ENCODE peak calls at places on chromosomes 16 and 17, in six cellular contexts. E, R, L, F, C and G are unnamed samples.

GRCh38 chr16:71311553-71312158 is 22.5 kb upstream of the CMTR2 start:
- DNase-seq in E (peak; percentile 5), R (peak; percentile 74), L (peak; percentile 23), F (peak; percentile 80), C (peak; percentile 54), G (peak; percentile 75)

GRCh38 chr17:42779942-42780815 is at the start of gene WNK4:
- DNase-seq in E (no peak), R (peak; percentile 61), L (peak; percentile 31), F (peak; percentile 42), C (peak; percentile 15), G (peak; percentile 79)

GRCh38 chr17:8696951-8697745 is 47.5 kb downstream of the CCDC42 start:
- DNase-seq in E (peak; percentile 94), R (peak; percentile 94), L (peak; percentile 74), F (no peak), C (peak; percentile 88), G (peak; percentile 63)

GRCh38 chr17:521168-521525 is 168.5 kb upstream of the RPH3AL start:
- DNase-seq in E (peak; percentile 18), R (no peak), L (no peak), F (no peak), C (no peak), G (no peak)

GRCh38 chr17:64252831-64253230 is 10.2 kb downstream of the TEX2 start:
- DNase-seq in E (peak; percentile 30), R (peak; percentile 30), L (no peak), F (no peak), C (peak; percentile 81), G (no peak)

GRCh38 chr16:4677994-4678393 is 15.4 kb upstream of the NUDT16L1 start:
- DNase-seq in E (no peak), R (no peak), L (no peak), F (no peak), C (no peak), G (no peak)

GRCh38 chr16:876041-876335 is 75.5 kb upstream of the GNG13 start:
- DNase-seq in E (no peak), R (no peak), L (no peak), F (no peak), C (no peak), G (no peak)

GRCh38 chr16:82580293-82580900 is 46.4 kb upstream of the CDH13 start:
- DNase-seq in E (no peak), R (peak; percentile 40), L (no peak), F (no peak), C (no peak), G (no peak)

GRCh38 chr16:8943001-8943763 is 20.5 kb downstream of the USP7 start:
- DNase-seq in E (no peak), R (peak; percentile 25), L (no peak), F (no peak), C (no peak), G (no peak)

GRCh38 chr17:46044286-46044928 is 45.4 kb downstream of the STH start:
- DNase-seq in E (peak; percentile 87), R (peak; percentile 94), L (peak; percentile 88), F (peak; percentile 58), C (peak; percentile 82), G (peak; percentile 76)

GRCh38 chr17:36608794-36609497 is 7.6 kb downstream of the MRM1 start:
- DNase-seq in E (peak; percentile 66), R (peak; percentile 78), L (peak; percentile 70), F (no peak), C (peak; percentile 22), G (peak; percentile 79)
- H3K9ac ChIP-seq in E (no peak overlapping the region), R (no peak overlapping the region), L (peak overlapping the region; percentile 39), F (no peak overlapping the region), C (no peak overlapping the region), G (no peak overlapping the region)

GRCh38 chr17:48100591-48101011 is 677 bp downstream of the CBX1 start:
- DNase-seq in E (peak; percentile 58), R (peak; percentile 93), L (peak; percentile 74), F (no peak), C (peak; percentile 49), G (peak; percentile 90)
- H4K8ac ChIP-seq in E (peak overlapping the region; percentile 76), R (no peak overlapping the region), L (peak overlapping the region; percentile 87), F (no peak overlapping the region), C (peak overlapping the region; percentile 95), G (no peak overlapping the region)

DNA sequence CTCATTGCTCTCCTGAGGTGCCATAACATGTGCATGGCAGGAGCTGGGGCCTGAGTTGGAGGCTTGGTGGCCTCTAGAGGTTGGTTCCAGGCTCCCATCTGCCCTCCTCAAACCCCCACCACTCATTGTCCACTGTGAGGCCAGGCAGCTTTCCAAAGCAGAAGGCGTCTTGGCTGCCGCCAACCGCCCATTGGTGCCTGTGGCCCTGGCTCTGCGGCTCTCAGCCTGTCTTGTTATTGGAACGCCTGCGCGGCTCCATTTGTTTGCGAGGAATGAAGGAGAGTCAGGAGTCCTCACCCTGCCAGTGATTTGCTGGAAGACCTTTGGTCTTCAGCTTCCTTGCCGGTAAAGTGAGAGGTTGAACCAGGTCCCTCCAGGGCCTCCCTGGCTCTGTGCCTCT is 43.6 kb downstream of the OR1D5 start:
- DNase-seq in E (no peak), R (no peak), L (no peak), F (no peak), C (no peak), G (no peak)
- H3K9ac ChIP-seq in E (no peak overlapping the region), R (no peak overlapping the region), L (no peak overlapping the region), F (no peak overlapping the region), C (no peak overlapping the region), G (no peak overlapping the region)

DNA sequence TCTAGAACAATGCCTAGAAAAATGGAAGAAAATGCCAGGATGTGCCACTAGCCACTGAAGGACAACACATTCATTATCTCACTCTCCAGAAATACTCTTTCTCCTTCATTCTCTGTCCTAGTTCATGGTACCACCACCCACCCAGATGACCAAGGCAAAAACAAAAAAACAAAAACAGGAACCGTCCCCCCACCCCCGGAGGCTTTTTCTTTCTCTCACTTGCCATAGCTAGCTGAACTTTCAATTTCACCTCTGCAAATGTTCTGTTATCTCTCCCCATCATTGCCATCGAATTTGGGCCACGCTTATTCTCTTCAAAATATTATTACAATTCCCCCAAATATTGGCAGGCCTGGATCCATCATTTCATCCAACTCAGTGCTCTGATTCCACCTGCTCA is 49.0 kb downstream of the SOX9 start:
- DNase-seq in E (no peak), R (no peak), L (no peak), F (no peak), C (no peak), G (no peak)
- H4K8ac ChIP-seq in E (no peak overlapping the region), R (no peak overlapping the region), L (no peak overlapping the region), F (no peak overlapping the region), C (no peak overlapping the region), G (no peak overlapping the region)

DNA sequence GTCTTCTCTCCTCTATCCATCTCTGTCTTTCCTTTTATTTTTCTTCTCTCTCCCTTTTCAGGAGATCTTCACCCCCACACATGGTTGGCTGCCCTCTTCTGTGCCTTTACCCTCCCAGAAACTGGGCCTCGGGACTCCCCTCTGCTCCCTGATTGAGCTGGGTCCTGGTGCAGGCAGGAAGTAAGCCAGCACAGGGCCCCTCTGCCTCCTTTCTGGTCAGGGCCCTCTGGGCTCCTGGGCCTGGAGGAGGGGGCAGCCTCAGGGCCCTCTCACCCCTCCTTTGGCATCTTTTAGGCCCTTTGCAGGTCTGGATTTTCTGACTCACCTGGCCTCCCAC is 21.1 kb upstream of the TAC4 start:
- DNase-seq in E (no peak), R (no peak), L (no peak), F (no peak), C (no peak), G (no peak)
- H3K9ac ChIP-seq in E (no peak overlapping the region), R (no peak overlapping the region), L (no peak overlapping the region), F (no peak overlapping the region), C (no peak overlapping the region), G (no peak overlapping the region)